ENCODE peak calls at places on chromosomes 13 and 19, in nine cellular contexts. E is suprapubic skin, M is H1, J is transverse colon, S is HepG2, P is K562, W is A549, Z is tibial nerve, X is stomach. R is an unnamed sample. For H3K4me1, the result is how much of the 10 kb centered on the place peaks cover.

GRCh38 chr13:44796597-44797517 is 192.4 kb downstream of the NUFIP1 start:
- DNase-seq in E (no peak), M (no peak), J (no peak), S (no peak), P (no peak), W (no peak), Z (no peak), X (peak), R (no peak)

GRCh38 chr13:113192902-113193301 is 15.6 kb downstream of the PCID2 start:
- DNase-seq in E (no peak), M (no peak), J (no peak), S (no peak), P (no peak), W (no peak), Z (no peak), X (no peak), R (no peak)

GRCh38 chr13:31940076-31940475 is 91.5 kb upstream of the FRY start:
- DNase-seq in E (no peak), M (no peak), J (no peak), S (no peak), P (no peak), W (no peak), Z (no peak), X (no peak), R (no peak)

GRCh38 chr13:35573639-35574038 is 97.2 kb upstream of the MAB21L1 start:
- DNase-seq in E (no peak), M (no peak), J (no peak), S (no peak), P (no peak), W (no peak), Z (no peak), X (no peak), R (no peak)

GRCh38 chr19:42280761-42281174 is 11.7 kb downstream of the CIC start:
- DNase-seq in E (peak), M (no peak), J (peak), S (no peak), P (peak), W (no peak), Z (no peak), X (no peak), R (no peak)

GRCh38 chr13:113904411-113904810 is 40.5 kb upstream of the GAS6 start:
- DNase-seq in E (no peak), M (no peak), J (peak), S (peak), P (no peak), W (peak), Z (no peak), X (peak), R (no peak)

GRCh38 chr13:43664700-43665191 is 122.0 kb downstream of the ENOX1 start:
- DNase-seq in E (no peak), M (no peak), J (peak), S (no peak), P (no peak), W (no peak), Z (no peak), X (peak), R (peak)

GRCh38 chr19:36436531-36436930 is 18.1 kb upstream of the ZFP82 start:
- DNase-seq in E (no peak), M (no peak), J (no peak), S (no peak), P (no peak), W (no peak), Z (no peak), X (no peak), R (no peak)

GRCh38 chr13:26995159-26995558 is 176.5 kb downstream of the USP12 start:
- DNase-seq in E (no peak), M (no peak), J (no peak), S (no peak), P (no peak), W (no peak), Z (no peak), X (no peak), R (no peak)

GRCh38 chr13:24875566-24875965 is 111.6 kb downstream of the RNF17 start:
- DNase-seq in E (no peak), M (no peak), J (no peak), S (no peak), P (no peak), W (no peak), Z (no peak), X (no peak), R (no peak)

GRCh38 chr19:57105976-57106610 is 13.7 kb upstream of the USP29 start:
- DNase-seq in E (no peak), M (no peak), J (no peak), S (no peak), P (no peak), W (no peak), Z (no peak), X (no peak), R (no peak)

GRCh38 chr19:510606-511100 is 3.4 kb downstream of the TPGS1 start:
- DNase-seq in E (peak), M (peak), J (peak), S (peak), P (peak), W (peak), Z (no peak), X (peak), R (no peak)

GRCh38 chr19:55652311-55653078 is 2.3 kb upstream of the U2AF2 start:
- DNase-seq in E (peak), M (no peak), J (no peak), S (no peak), P (no peak), W (no peak), Z (no peak), X (no peak), R (peak)

GRCh38 chr19:14347999-14348889 is 33.0 kb upstream of the ADGRE5 start:
- DNase-seq in E (no peak), M (peak), J (peak), S (peak), P (peak), W (peak), Z (no peak), X (peak), R (peak)

GRCh38 chr13:102580552-102581169 is 16.1 kb upstream of the TPP2 start:
- DNase-seq in E (no peak), M (no peak), J (no peak), S (peak), P (peak), W (no peak), Z (no peak), X (no peak), R (no peak)

GRCh38 chr13:38951525-38952313 is 38.9 kb downstream of the STOML3 start:
- DNase-seq in E (no peak), M (no peak), J (peak), S (no peak), P (no peak), W (no peak), Z (no peak), X (peak), R (no peak)

GRCh38 chr13:76937416-76937815 is 10.9 kb upstream of the ACOD1 start:
- DNase-seq in E (no peak), M (no peak), J (no peak), S (no peak), P (no peak), W (peak), Z (no peak), X (no peak), R (no peak)

GRCh38 chr19:14333101-14333871 is 48.0 kb upstream of the ADGRE5 start:
- DNase-seq in E (no peak), M (no peak), J (peak), S (no peak), P (no peak), W (peak), Z (no peak), X (peak), R (no peak)

GRCh38 chr13:106530907-106531520 is 4.4 kb downstream of the EFNB2 start:
- DNase-seq in E (no peak), M (no peak), J (no peak), S (no peak), P (no peak), W (no peak), Z (no peak), X (no peak), R (no peak)

GRCh38 chr13:62320129-62320724 is 904.6 kb upstream of the PCDH20 start:
- DNase-seq in E (no peak), M (no peak), J (no peak), S (peak), P (no peak), W (peak), Z (no peak), X (no peak), R (no peak)

GRCh38 chr13:78137404-78138142 is 218.9 kb upstream of the EDNRB start:
- DNase-seq in E (no peak), M (peak), J (no peak), S (peak), P (peak), W (peak), Z (no peak), X (no peak), R (no peak)

GRCh38 chr19:47210689-47211316 is 20.2 kb downstream of the BBC3 start:
- DNase-seq in E (peak), M (peak), J (peak), S (peak), P (peak), W (peak), Z (peak), X (peak), R (peak)

GRCh38 chr19:36604656-36605100 is 435 bp upstream of the ZNF382 start:
- DNase-seq in E (no peak), M (no peak), J (peak), S (peak), P (no peak), W (no peak), Z (no peak), X (peak), R (no peak)

GRCh38 chr19:56919308-56919995 is 78.9 kb upstream of the PEG3 start:
- DNase-seq in E (no peak), M (no peak), J (no peak), S (no peak), P (no peak), W (no peak), Z (no peak), X (no peak), R (peak)

GRCh38 chr19:43735957-43736356 is 18.8 kb downstream of the SMG9 start:
- DNase-seq in E (no peak), M (no peak), J (no peak), S (no peak), P (no peak), W (no peak), Z (no peak), X (no peak), R (no peak)

GRCh38 chr13:29494520-29494919 is 101.0 kb downstream of the SLC7A1 start:
- DNase-seq in E (no peak), M (no peak), J (no peak), S (no peak), P (no peak), W (no peak), Z (no peak), X (no peak), R (no peak)

GRCh38 chr13:30196025-30196424 is 111.3 kb downstream of the KATNAL1 start:
- DNase-seq in E (no peak), M (peak), J (no peak), S (no peak), P (no peak), W (no peak), Z (no peak), X (no peak), R (no peak)

GRCh38 chr19:49687566-49688316 is 1.7 kb upstream of the ADM5 start:
- DNase-seq in E (no peak), M (no peak), J (no peak), S (no peak), P (no peak), W (no peak), Z (no peak), X (no peak), R (no peak)

GRCh38 chr19:23365222-23365621 is 30.0 kb downstream of the ZNF91 start:
- DNase-seq in E (no peak), M (no peak), J (no peak), S (no peak), P (no peak), W (no peak), Z (no peak), X (no peak), R (no peak)

GRCh38 chr13:19561585-19561984 is 253 bp upstream of the TPTE2 start:
- DNase-seq in E (no peak), M (no peak), J (no peak), S (no peak), P (no peak), W (no peak), Z (no peak), X (no peak), R (no peak)

GRCh38 chr13:73141292-73141771 is 82.5 kb downstream of the KLF5 start:
- DNase-seq in E (no peak), M (no peak), J (no peak), S (peak), P (no peak), W (no peak), Z (no peak), X (peak), R (no peak)

GRCh38 chr19:38849147-38849745 is 540 bp downstream of the HNRNPL start:
- DNase-seq in E (peak), M (peak), J (peak), S (peak), P (peak), W (peak), Z (peak), X (peak), R (peak)

GRCh38 chr13:42061943-42062342 is 13.5 kb downstream of the DGKH start:
- DNase-seq in E (no peak), M (no peak), J (no peak), S (no peak), P (no peak), W (no peak), Z (no peak), X (no peak), R (no peak)

GRCh38 chr19:9945319-9945966 is 9.1 kb upstream of the OLFM2 start:
- DNase-seq in E (peak), M (no peak), J (peak), S (peak), P (peak), W (no peak), Z (peak), X (peak), R (peak)

GRCh38 chr13:36069881-36070366 is 61.3 kb downstream of the DCLK1 start:
- DNase-seq in E (no peak), M (no peak), J (no peak), S (no peak), P (no peak), W (no peak), Z (no peak), X (no peak), R (peak)

GRCh38 chr19:18342090-18342632 is 1.8 kb downstream of the PGPEP1 start:
- DNase-seq in E (no peak), M (no peak), J (no peak), S (no peak), P (no peak), W (no peak), Z (no peak), X (no peak), R (no peak)

GRCh38 chr19:18340990-18341868 is 831 bp downstream of the PGPEP1 start:
- DNase-seq in E (peak), M (no peak), J (peak), S (peak), P (peak), W (no peak), Z (peak), X (peak), R (peak)

GRCh38 chr19:18338471-18339001 is 1.9 kb upstream of the PGPEP1 start:
- DNase-seq in E (no peak), M (no peak), J (no peak), S (no peak), P (no peak), W (no peak), Z (no peak), X (no peak), R (no peak)

GRCh38 chr19:18339703-18340102 is 695 bp upstream of the PGPEP1 start:
- DNase-seq in E (no peak), M (no peak), J (no peak), S (no peak), P (peak), W (peak), Z (no peak), X (no peak), R (no peak)

GRCh38 chr19:18340237-18340989 is at the start of gene PGPEP1:
- DNase-seq in E (no peak), M (no peak), J (peak), S (no peak), P (peak), W (no peak), Z (peak), X (peak), R (peak)
- TF ChIP-seq EP300 in E (no peak), M (no peak), J (no peak), S (no peak), P (no peak), W (no peak), Z (no peak), X (no peak), R (no peak)

GRCh38 chr13:51585696-51586095 is 1.4 kb downstream of the WDFY2 start:
- DNase-seq in E (no peak), M (no peak), J (no peak), S (no peak), P (no peak), W (no peak), Z (no peak), X (no peak), R (no peak)

GRCh38 chr13:51583469-51583874 is 790 bp upstream of the WDFY2 start:
- DNase-seq in E (no peak), M (no peak), J (no peak), S (no peak), P (no peak), W (no peak), Z (no peak), X (no peak), R (peak)

GRCh38 chr13:51585234-51585672 is 991 bp downstream of the WDFY2 start:
- DNase-seq in E (no peak), M (no peak), J (no peak), S (no peak), P (no peak), W (no peak), Z (no peak), X (no peak), R (no peak)

GRCh38 chr13:51584731-51585191 is 499 bp downstream of the WDFY2 start:
- DNase-seq in E (peak), M (peak), J (peak), S (peak), P (peak), W (peak), Z (peak), X (peak), R (no peak)

DNA sequence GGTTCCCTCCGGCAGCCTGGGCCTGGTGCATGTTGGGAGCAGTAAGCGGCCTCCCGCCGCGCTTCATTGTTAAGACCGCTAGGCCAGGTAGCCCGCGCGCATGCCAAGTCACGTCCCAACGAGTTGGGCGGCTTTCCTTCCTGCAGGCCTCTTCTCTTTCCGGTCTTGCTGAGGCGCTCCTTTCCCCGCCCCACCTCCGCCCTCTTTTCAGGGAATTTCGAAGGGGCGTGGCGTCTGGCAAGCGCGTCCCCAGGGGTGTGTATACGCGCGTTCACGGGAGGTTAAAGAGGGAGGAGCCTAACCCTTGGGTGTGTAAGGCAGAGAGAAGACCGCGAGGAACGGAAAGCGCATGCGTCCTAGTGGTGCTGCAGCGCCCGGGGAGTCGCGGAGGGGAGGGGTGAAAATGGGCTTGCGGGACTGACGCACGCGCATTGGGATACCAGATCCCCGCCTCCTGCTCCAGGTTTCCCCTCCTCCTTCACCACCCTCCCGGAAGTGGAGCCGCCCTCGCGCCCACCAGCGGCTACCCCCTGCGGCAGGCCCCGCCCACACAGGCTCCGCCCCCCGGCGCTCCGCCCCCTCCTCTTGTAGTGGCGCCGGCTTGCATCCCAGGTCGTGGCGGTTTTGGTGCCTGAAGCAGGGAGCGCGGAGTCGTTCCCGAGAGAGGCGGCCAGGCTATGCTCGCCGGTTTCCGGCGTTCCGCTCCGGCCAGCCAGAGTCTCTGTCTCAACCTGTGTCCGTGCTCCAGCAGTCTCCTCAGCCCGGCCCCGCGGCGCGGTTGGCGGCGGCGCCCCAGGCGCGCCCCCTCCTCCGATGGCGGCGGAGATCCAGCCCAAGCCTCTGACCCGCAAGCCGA is at the start of gene WDFY2:
- DNase-seq in E (peak), M (peak), J (peak), S (peak), P (peak), W (peak), Z (peak), X (peak), R (peak)
- H3K4me1 ChIP-seq in E (under half), M (under half), J (under half), S (half or more), P (under half), W (under half), Z (under half), X (under half), R (under half)

DNA sequence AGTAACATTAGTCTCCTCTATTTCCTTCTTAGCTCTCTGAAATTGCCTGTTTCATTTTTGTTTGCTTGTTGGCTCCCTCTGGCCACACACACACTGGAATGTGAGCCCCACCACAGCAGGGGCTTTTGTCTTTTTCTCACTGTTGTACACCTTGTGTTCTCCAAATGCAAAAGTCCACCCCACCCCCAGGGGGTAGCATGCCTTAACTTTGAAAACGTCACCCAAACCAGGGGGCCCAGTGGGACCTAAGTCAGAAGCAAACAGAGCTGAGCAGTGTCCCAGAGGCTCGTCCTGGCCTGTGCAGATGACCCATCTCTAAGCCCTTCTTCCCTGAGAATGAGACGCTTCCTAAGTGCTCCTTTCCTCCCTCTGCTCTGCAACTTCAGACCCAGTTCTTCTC is 614.1 kb downstream of the UQCRFS1 start:
- DNase-seq in E (no peak), M (no peak), J (no peak), S (no peak), P (no peak), W (no peak), Z (no peak), X (no peak), R (no peak)
- TF ChIP-seq EP300 in E (no peak), M (no peak), J (no peak), S (no peak), P (no peak), W (no peak), Z (no peak), X (no peak), R (no peak)

GRCh38 chr19:5976768-5977167 is 1.2 kb downstream of the RANBP3 start:
- DNase-seq in E (no peak), M (no peak), J (no peak), S (no peak), P (no peak), W (no peak), Z (no peak), X (no peak), R (no peak)
- H3K4me1 ChIP-seq in E (half or more), M (under half), J (half or more), S (half or more), P (under half), W (under half), Z (half or more), X (half or more), R (under half)

GRCh38 chr13:92804346-92804745 is 422.3 kb upstream of the GPC6 start:
- DNase-seq in E (no peak), M (no peak), J (no peak), S (no peak), P (no peak), W (no peak), Z (no peak), X (no peak), R (no peak)
- TF ChIP-seq EP300 in E (no peak), M (no peak), J (no peak), S (no peak), P (no peak), W (no peak), Z (no peak), X (no peak), R (no peak)

DNA sequence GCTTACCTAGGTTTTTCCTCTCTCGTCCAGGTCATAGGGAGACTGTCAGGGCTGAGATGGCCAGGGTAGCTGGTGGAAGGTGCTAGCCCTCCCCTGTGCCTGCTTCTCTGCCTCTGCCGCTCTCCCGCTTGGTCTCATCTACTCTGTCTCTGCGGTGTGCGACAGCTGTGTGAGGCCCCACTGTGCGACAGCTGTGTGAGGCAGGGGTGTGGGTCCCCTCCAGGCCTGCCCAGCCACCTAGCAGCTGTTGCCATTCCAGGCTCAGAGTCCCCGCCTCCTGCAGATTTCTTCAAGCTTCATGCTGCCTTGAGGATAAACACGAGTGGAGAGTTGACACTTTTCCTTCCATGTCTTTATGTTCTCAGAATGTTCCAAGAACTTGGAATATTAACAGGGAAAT is 53.0 kb downstream of the ARHGEF7 start:
- DNase-seq in E (no peak), M (no peak), J (no peak), S (no peak), P (no peak), W (no peak), Z (no peak), X (no peak), R (no peak)
- H3K4me1 ChIP-seq in E (under half), M (under half), J (under half), S (under half), P (under half), W (under half), Z (under half), X (under half), R (under half)

R was measured in ovary.